ENCODE peak calls at places on chromosomes 7 and 10, in seven cellular contexts. One of them, this sample, is unnamed. For H3K36me3, the result is how much of the 10 kb centered on the place peaks cover.

GRCh38 chr7:102912742-102913141 is at the start of gene LRRC17:
- DNase-seq in naive thymus-derived CD4-positive, alpha-beta T cell: no peak
- DNase-seq in PC-9: no peak
- DNase-seq in brain microvascular endothelial cell: peak
- DNase-seq in neural progenitor cell: peak
- DNase-seq in lung: no peak
- DNase-seq in OCI-LY7: no peak
- DNase-seq in this sample: no peak

GRCh38 chr7:74023037-74023436 is 4.9 kb upstream of the ELN start:
- DNase-seq in naive thymus-derived CD4-positive, alpha-beta T cell: no peak
- DNase-seq in PC-9: peak
- DNase-seq in brain microvascular endothelial cell: peak
- DNase-seq in neural progenitor cell: no peak
- DNase-seq in lung: no peak
- DNase-seq in OCI-LY7: no peak
- DNase-seq in this sample: no peak

GRCh38 chr7:151626422-151627115 is 106.9 kb upstream of the RHEB start:
- DNase-seq in naive thymus-derived CD4-positive, alpha-beta T cell: no peak
- DNase-seq in PC-9: peak
- DNase-seq in brain microvascular endothelial cell: no peak
- DNase-seq in neural progenitor cell: peak
- DNase-seq in lung: peak
- DNase-seq in OCI-LY7: peak
- DNase-seq in this sample: no peak

GRCh38 chr7:36487756-36488336 is 98.2 kb downstream of the ANLN start:
- DNase-seq in naive thymus-derived CD4-positive, alpha-beta T cell: no peak
- DNase-seq in PC-9: peak
- DNase-seq in brain microvascular endothelial cell: peak
- DNase-seq in neural progenitor cell: peak
- DNase-seq in lung: no peak
- DNase-seq in OCI-LY7: peak
- DNase-seq in this sample: no peak

GRCh38 chr7:52088008-52088787 is 771.6 kb upstream of the COBL start:
- DNase-seq in naive thymus-derived CD4-positive, alpha-beta T cell: no peak
- DNase-seq in PC-9: no peak
- DNase-seq in brain microvascular endothelial cell: no peak
- DNase-seq in neural progenitor cell: peak
- DNase-seq in lung: no peak
- DNase-seq in OCI-LY7: no peak
- DNase-seq in this sample: no peak

GRCh38 chr7:111159426-111159825 is 68.5 kb downstream of the LRRN3 start:
- DNase-seq in naive thymus-derived CD4-positive, alpha-beta T cell: no peak
- DNase-seq in PC-9: no peak
- DNase-seq in brain microvascular endothelial cell: no peak
- DNase-seq in neural progenitor cell: no peak
- DNase-seq in lung: no peak
- DNase-seq in OCI-LY7: no peak
- DNase-seq in this sample: no peak

GRCh38 chr10:119161680-119162079 is 3.8 kb downstream of the SFXN4 start:
- DNase-seq in naive thymus-derived CD4-positive, alpha-beta T cell: no peak
- DNase-seq in PC-9: no peak
- DNase-seq in brain microvascular endothelial cell: no peak
- DNase-seq in neural progenitor cell: no peak
- DNase-seq in lung: no peak
- DNase-seq in OCI-LY7: no peak
- DNase-seq in this sample: no peak

GRCh38 chr7:100621554-100621953 is 9.2 kb downstream of the MOSPD3 start:
- DNase-seq in naive thymus-derived CD4-positive, alpha-beta T cell: no peak
- DNase-seq in PC-9: no peak
- DNase-seq in brain microvascular endothelial cell: no peak
- DNase-seq in neural progenitor cell: no peak
- DNase-seq in lung: no peak
- DNase-seq in OCI-LY7: no peak
- DNase-seq in this sample: no peak

GRCh38 chr7:44984478-44984758 is 5.6 kb upstream of the MYO1G start:
- DNase-seq in naive thymus-derived CD4-positive, alpha-beta T cell: no peak
- DNase-seq in PC-9: no peak
- DNase-seq in brain microvascular endothelial cell: no peak
- DNase-seq in neural progenitor cell: no peak
- DNase-seq in lung: no peak
- DNase-seq in OCI-LY7: no peak
- DNase-seq in this sample: no peak

GRCh38 chr7:44986218-44987053 is 7.6 kb upstream of the MYO1G start:
- DNase-seq in naive thymus-derived CD4-positive, alpha-beta T cell: peak
- DNase-seq in PC-9: peak
- DNase-seq in brain microvascular endothelial cell: peak
- DNase-seq in neural progenitor cell: peak
- DNase-seq in lung: peak
- DNase-seq in OCI-LY7: peak
- DNase-seq in this sample: peak

GRCh38 chr7:44983742-44984477 is 5.1 kb upstream of the MYO1G start:
- DNase-seq in naive thymus-derived CD4-positive, alpha-beta T cell: no peak
- DNase-seq in PC-9: no peak
- DNase-seq in brain microvascular endothelial cell: no peak
- DNase-seq in neural progenitor cell: no peak
- DNase-seq in lung: no peak
- DNase-seq in OCI-LY7: no peak
- DNase-seq in this sample: no peak

GRCh38 chr7:44985033-44985695 is 6.3 kb upstream of the MYO1G start:
- DNase-seq in naive thymus-derived CD4-positive, alpha-beta T cell: no peak
- DNase-seq in PC-9: peak
- DNase-seq in brain microvascular endothelial cell: no peak
- DNase-seq in neural progenitor cell: peak
- DNase-seq in lung: no peak
- DNase-seq in OCI-LY7: no peak
- DNase-seq in this sample: no peak

DNA sequence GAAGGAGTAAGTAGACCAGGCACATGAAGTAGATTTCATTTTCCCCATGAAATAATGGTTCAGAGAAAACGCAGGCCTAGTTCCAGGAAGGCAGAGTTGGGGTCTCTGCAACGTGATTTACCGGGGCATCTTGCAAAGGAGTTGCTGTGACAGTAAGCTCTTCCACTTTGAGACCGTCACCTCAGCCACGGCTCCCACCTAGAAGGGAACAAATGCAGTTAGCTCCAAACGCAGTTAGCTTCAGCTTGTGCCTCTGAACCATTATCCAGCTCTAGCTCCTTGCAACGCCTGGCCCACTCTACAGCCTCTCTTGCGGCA is 7.0 kb upstream of the MYO1G start:
- DNase-seq in naive thymus-derived CD4-positive, alpha-beta T cell: no peak
- DNase-seq in PC-9: no peak
- DNase-seq in brain microvascular endothelial cell: no peak
- DNase-seq in neural progenitor cell: no peak
- DNase-seq in lung: no peak
- DNase-seq in OCI-LY7: no peak
- DNase-seq in this sample: no peak
- H3K36me3 ChIP-seq in naive thymus-derived CD4-positive, alpha-beta T cell: under half
- H3K36me3 ChIP-seq in PC-9: under half
- H3K36me3 ChIP-seq in brain microvascular endothelial cell: under half
- H3K36me3 ChIP-seq in neural progenitor cell: under half
- H3K36me3 ChIP-seq in lung: under half
- H3K36me3 ChIP-seq in OCI-LY7: half or more
- H3K36me3 ChIP-seq in this sample: under half

DNA sequence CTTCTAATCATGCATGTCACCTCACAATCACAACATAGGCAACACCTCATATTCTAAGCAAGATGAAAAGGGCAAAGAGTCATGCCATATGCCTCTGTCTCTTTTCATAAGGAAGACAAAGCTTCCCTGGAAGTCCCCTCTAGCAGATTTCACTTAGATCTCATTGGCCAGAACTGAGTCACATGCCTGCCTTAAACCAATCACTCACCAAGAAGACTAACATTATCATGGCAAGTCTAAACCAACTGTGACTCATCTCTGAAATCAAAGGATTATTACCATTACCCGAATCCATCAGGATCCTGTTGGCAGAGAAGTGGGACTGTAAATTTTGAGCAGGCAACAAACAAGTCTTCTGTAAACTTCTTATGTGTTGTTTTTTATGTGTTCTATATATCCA is 27.8 kb downstream of the CAV1 start:
- DNase-seq in naive thymus-derived CD4-positive, alpha-beta T cell: no peak
- DNase-seq in PC-9: no peak
- DNase-seq in brain microvascular endothelial cell: no peak
- DNase-seq in neural progenitor cell: no peak
- DNase-seq in lung: no peak
- DNase-seq in OCI-LY7: no peak
- DNase-seq in this sample: no peak
- H3K27ac ChIP-seq in naive thymus-derived CD4-positive, alpha-beta T cell: no peak
- H3K27ac ChIP-seq in PC-9: no peak
- H3K27ac ChIP-seq in brain microvascular endothelial cell: no peak
- H3K27ac ChIP-seq in neural progenitor cell: no peak
- H3K27ac ChIP-seq in lung: peak
- H3K27ac ChIP-seq in OCI-LY7: no peak
- H3K27ac ChIP-seq in this sample: no peak

GRCh38 chr7:197413-198335 is 5.3 kb downstream of the FAM20C start:
- DNase-seq in naive thymus-derived CD4-positive, alpha-beta T cell: no peak
- DNase-seq in PC-9: no peak
- DNase-seq in brain microvascular endothelial cell: no peak
- DNase-seq in neural progenitor cell: no peak
- DNase-seq in lung: no peak
- DNase-seq in OCI-LY7: no peak
- DNase-seq in this sample: no peak
- H3K36me3 ChIP-seq in naive thymus-derived CD4-positive, alpha-beta T cell: under half
- H3K36me3 ChIP-seq in PC-9: under half
- H3K36me3 ChIP-seq in brain microvascular endothelial cell: half or more
- H3K36me3 ChIP-seq in neural progenitor cell: under half
- H3K36me3 ChIP-seq in lung: under half
- H3K36me3 ChIP-seq in OCI-LY7: under half
- H3K36me3 ChIP-seq in this sample: under half

GRCh38 chr10:22615101-22615500 is 99.3 kb downstream of the PIP4K2A start:
- DNase-seq in naive thymus-derived CD4-positive, alpha-beta T cell: no peak
- DNase-seq in PC-9: no peak
- DNase-seq in brain microvascular endothelial cell: no peak
- DNase-seq in neural progenitor cell: no peak
- DNase-seq in lung: no peak
- DNase-seq in OCI-LY7: no peak
- DNase-seq in this sample: no peak
- H3K27ac ChIP-seq in naive thymus-derived CD4-positive, alpha-beta T cell: peak
- H3K27ac ChIP-seq in PC-9: no peak
- H3K27ac ChIP-seq in brain microvascular endothelial cell: no peak
- H3K27ac ChIP-seq in neural progenitor cell: no peak
- H3K27ac ChIP-seq in lung: no peak
- H3K27ac ChIP-seq in OCI-LY7: peak
- H3K27ac ChIP-seq in this sample: peak

DNA sequence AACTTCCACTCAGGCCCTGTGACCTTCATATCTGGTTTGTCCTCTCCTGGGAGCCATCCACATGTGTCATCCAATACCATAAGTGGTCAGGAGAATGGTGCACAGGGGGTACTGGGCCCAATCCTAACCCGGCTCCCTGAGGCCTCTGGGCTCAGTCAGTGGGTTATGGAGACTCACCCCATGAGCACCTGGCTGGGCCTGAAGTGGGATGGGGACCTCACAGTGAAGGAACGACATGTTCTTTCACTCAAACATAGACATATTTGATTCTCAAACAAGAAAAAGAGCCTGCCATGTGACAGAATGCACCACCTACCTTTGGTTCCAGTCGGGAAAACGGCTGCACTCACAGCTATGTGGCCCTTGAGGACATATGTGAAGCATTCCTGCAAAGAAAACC is 51.8 kb downstream of the XPNPEP1 start:
- DNase-seq in naive thymus-derived CD4-positive, alpha-beta T cell: no peak
- DNase-seq in PC-9: no peak
- DNase-seq in brain microvascular endothelial cell: no peak
- DNase-seq in neural progenitor cell: no peak
- DNase-seq in lung: no peak
- DNase-seq in OCI-LY7: no peak
- DNase-seq in this sample: no peak
- H3K36me3 ChIP-seq in naive thymus-derived CD4-positive, alpha-beta T cell: under half
- H3K36me3 ChIP-seq in PC-9: under half
- H3K36me3 ChIP-seq in brain microvascular endothelial cell: half or more
- H3K36me3 ChIP-seq in neural progenitor cell: under half
- H3K36me3 ChIP-seq in lung: under half
- H3K36me3 ChIP-seq in OCI-LY7: half or more
- H3K36me3 ChIP-seq in this sample: half or more

GRCh38 chr7:88927-89921 is 103.1 kb upstream of the FAM20C start:
- DNase-seq in naive thymus-derived CD4-positive, alpha-beta T cell: no peak
- DNase-seq in PC-9: peak
- DNase-seq in brain microvascular endothelial cell: peak
- DNase-seq in neural progenitor cell: no peak
- DNase-seq in lung: peak
- DNase-seq in OCI-LY7: no peak
- DNase-seq in this sample: no peak
- H3K27ac ChIP-seq in naive thymus-derived CD4-positive, alpha-beta T cell: no peak
- H3K27ac ChIP-seq in PC-9: peak
- H3K27ac ChIP-seq in brain microvascular endothelial cell: peak
- H3K27ac ChIP-seq in neural progenitor cell: no peak
- H3K27ac ChIP-seq in lung: no peak
- H3K27ac ChIP-seq in OCI-LY7: no peak
- H3K27ac ChIP-seq in this sample: no peak

This sample was measured in effector memory CD4-positive, alpha-beta T cell.